ENCODE peak calls at places on chromosomes 2 and 18, in seven cellular contexts. One of them, this sample, is unnamed. For H3K27me3, the result is how much of the 10 kb centered on the place peaks cover.

GRCh38 chr2:169050476-169051240 is 18.7 kb upstream of the DHRS9 start:
- DNase-seq in H9: no peak
- DNase-seq in mesendoderm: peak
- DNase-seq in H1: no peak
- DNase-seq in trophoblast cell: no peak
- DNase-seq in IMR-90: no peak
- DNase-seq in mesenchymal stem cell: no peak
- DNase-seq in this sample: no peak

GRCh38 chr2:73291093-73291460 is 2.3 kb downstream of the EGR4 start:
- DNase-seq in H9: peak
- DNase-seq in mesendoderm: peak
- DNase-seq in H1: peak
- DNase-seq in trophoblast cell: no peak
- DNase-seq in IMR-90: peak
- DNase-seq in mesenchymal stem cell: peak
- DNase-seq in this sample: peak

GRCh38 chr2:99622578-99622977 is 132.8 kb upstream of the REV1 start:
- DNase-seq in H9: no peak
- DNase-seq in mesendoderm: no peak
- DNase-seq in H1: no peak
- DNase-seq in trophoblast cell: no peak
- DNase-seq in IMR-90: no peak
- DNase-seq in mesenchymal stem cell: no peak
- DNase-seq in this sample: no peak

GRCh38 chr2:1686784-1687105 is 57.6 kb downstream of the PXDN start:
- DNase-seq in H9: no peak
- DNase-seq in mesendoderm: no peak
- DNase-seq in H1: no peak
- DNase-seq in trophoblast cell: peak
- DNase-seq in IMR-90: peak
- DNase-seq in mesenchymal stem cell: peak
- DNase-seq in this sample: no peak

GRCh38 chr2:157184161-157184910 is 73.2 kb upstream of the GALNT5 start:
- DNase-seq in H9: no peak
- DNase-seq in mesendoderm: no peak
- DNase-seq in H1: no peak
- DNase-seq in trophoblast cell: no peak
- DNase-seq in IMR-90: peak
- DNase-seq in mesenchymal stem cell: no peak
- DNase-seq in this sample: no peak

GRCh38 chr2:204339212-204339715 is 206.0 kb upstream of the PARD3B start:
- DNase-seq in H9: no peak
- DNase-seq in mesendoderm: no peak
- DNase-seq in H1: no peak
- DNase-seq in trophoblast cell: no peak
- DNase-seq in IMR-90: no peak
- DNase-seq in mesenchymal stem cell: no peak
- DNase-seq in this sample: no peak

GRCh38 chr2:43106767-43107527 is 119.5 kb downstream of the ZFP36L2 start:
- DNase-seq in H9: no peak
- DNase-seq in mesendoderm: no peak
- DNase-seq in H1: no peak
- DNase-seq in trophoblast cell: no peak
- DNase-seq in IMR-90: no peak
- DNase-seq in mesenchymal stem cell: no peak
- DNase-seq in this sample: peak

GRCh38 chr2:1186405-1186804 is 226.9 kb upstream of the TPO start:
- DNase-seq in H9: no peak
- DNase-seq in mesendoderm: no peak
- DNase-seq in H1: no peak
- DNase-seq in trophoblast cell: no peak
- DNase-seq in IMR-90: no peak
- DNase-seq in mesenchymal stem cell: no peak
- DNase-seq in this sample: no peak

GRCh38 chr2:101921319-101921960 is 70.3 kb upstream of the IL1R2 start:
- DNase-seq in H9: no peak
- DNase-seq in mesendoderm: no peak
- DNase-seq in H1: no peak
- DNase-seq in trophoblast cell: no peak
- DNase-seq in IMR-90: no peak
- DNase-seq in mesenchymal stem cell: no peak
- DNase-seq in this sample: no peak

GRCh38 chr2:1248187-1248586 is 165.1 kb upstream of the TPO start:
- DNase-seq in H9: no peak
- DNase-seq in mesendoderm: no peak
- DNase-seq in H1: no peak
- DNase-seq in trophoblast cell: no peak
- DNase-seq in IMR-90: no peak
- DNase-seq in mesenchymal stem cell: no peak
- DNase-seq in this sample: no peak

GRCh38 chr2:220994841-220995240 is 577.3 kb downstream of the EPHA4 start:
- DNase-seq in H9: no peak
- DNase-seq in mesendoderm: no peak
- DNase-seq in H1: no peak
- DNase-seq in trophoblast cell: no peak
- DNase-seq in IMR-90: no peak
- DNase-seq in mesenchymal stem cell: no peak
- DNase-seq in this sample: no peak

GRCh38 chr2:58186501-58186900 is 54.6 kb downstream of the FANCL start:
- DNase-seq in H9: no peak
- DNase-seq in mesendoderm: peak
- DNase-seq in H1: no peak
- DNase-seq in trophoblast cell: peak
- DNase-seq in IMR-90: no peak
- DNase-seq in mesenchymal stem cell: no peak
- DNase-seq in this sample: no peak

GRCh38 chr2:236984046-236984445 is 101.6 kb upstream of the COPS8 start:
- DNase-seq in H9: no peak
- DNase-seq in mesendoderm: no peak
- DNase-seq in H1: no peak
- DNase-seq in trophoblast cell: no peak
- DNase-seq in IMR-90: no peak
- DNase-seq in mesenchymal stem cell: no peak
- DNase-seq in this sample: no peak

GRCh38 chr2:120481446-120482194 is 135.7 kb downstream of the INHBB start:
- DNase-seq in H9: no peak
- DNase-seq in mesendoderm: no peak
- DNase-seq in H1: no peak
- DNase-seq in trophoblast cell: no peak
- DNase-seq in IMR-90: no peak
- DNase-seq in mesenchymal stem cell: no peak
- DNase-seq in this sample: no peak

GRCh38 chr2:212042562-212042961 is 496.0 kb downstream of the ERBB4 start:
- DNase-seq in H9: no peak
- DNase-seq in mesendoderm: no peak
- DNase-seq in H1: no peak
- DNase-seq in trophoblast cell: no peak
- DNase-seq in IMR-90: no peak
- DNase-seq in mesenchymal stem cell: no peak
- DNase-seq in this sample: no peak

GRCh38 chr2:18656048-18656447 is 66.7 kb upstream of the NT5C1B start:
- DNase-seq in H9: no peak
- DNase-seq in mesendoderm: no peak
- DNase-seq in H1: no peak
- DNase-seq in trophoblast cell: no peak
- DNase-seq in IMR-90: no peak
- DNase-seq in mesenchymal stem cell: no peak
- DNase-seq in this sample: no peak

GRCh38 chr2:223725494-223725893 is 111.9 kb downstream of the AP1S3 start:
- DNase-seq in H9: peak
- DNase-seq in mesendoderm: peak
- DNase-seq in H1: peak
- DNase-seq in trophoblast cell: peak
- DNase-seq in IMR-90: peak
- DNase-seq in mesenchymal stem cell: peak
- DNase-seq in this sample: peak

GRCh38 chr18:24397131-24397693 is 412 bp downstream of the OSBPL1A start:
- DNase-seq in H9: no peak
- DNase-seq in mesendoderm: peak
- DNase-seq in H1: no peak
- DNase-seq in trophoblast cell: peak
- DNase-seq in IMR-90: peak
- DNase-seq in mesenchymal stem cell: peak
- DNase-seq in this sample: no peak

GRCh38 chr2:234569776-234570430 is 73.0 kb upstream of the ARL4C start:
- DNase-seq in H9: no peak
- DNase-seq in mesendoderm: no peak
- DNase-seq in H1: no peak
- DNase-seq in trophoblast cell: peak
- DNase-seq in IMR-90: no peak
- DNase-seq in mesenchymal stem cell: no peak
- DNase-seq in this sample: no peak

GRCh38 chr2:59933948-59934347 is 619.5 kb downstream of the BCL11A start:
- DNase-seq in H9: no peak
- DNase-seq in mesendoderm: no peak
- DNase-seq in H1: no peak
- DNase-seq in trophoblast cell: no peak
- DNase-seq in IMR-90: no peak
- DNase-seq in mesenchymal stem cell: no peak
- DNase-seq in this sample: no peak

DNA sequence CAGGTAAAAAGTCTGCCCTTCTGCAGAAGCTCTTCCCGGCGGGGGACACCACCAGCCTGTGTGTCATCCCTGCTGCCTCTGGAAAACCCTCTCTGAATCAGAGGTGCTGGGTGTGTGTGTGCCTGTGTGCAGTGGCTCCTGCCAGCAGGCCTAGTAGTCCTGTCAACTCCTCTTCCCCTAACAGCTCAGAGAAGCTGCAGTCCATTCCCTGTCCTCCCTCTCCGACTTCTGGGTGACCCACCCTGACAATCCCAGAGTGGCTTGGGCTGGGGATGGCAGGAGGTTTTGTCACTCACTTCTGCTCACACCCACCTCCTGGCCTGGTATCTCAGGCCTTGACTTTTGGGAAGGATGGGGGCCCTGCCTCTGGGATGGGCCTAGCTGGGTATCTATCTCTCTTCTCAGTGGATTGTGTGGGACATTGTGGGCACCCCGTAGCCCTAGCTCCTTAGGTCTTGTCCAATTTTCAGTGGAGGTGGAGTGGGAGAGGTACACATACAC is 2.3 kb downstream of the WNT10A start:
- DNase-seq in H9: no peak
- DNase-seq in mesendoderm: no peak
- DNase-seq in H1: no peak
- DNase-seq in trophoblast cell: no peak
- DNase-seq in IMR-90: no peak
- DNase-seq in mesenchymal stem cell: no peak
- DNase-seq in this sample: no peak
- H3K27me3 ChIP-seq in H9: half or more
- H3K27me3 ChIP-seq in mesendoderm: half or more
- H3K27me3 ChIP-seq in H1: half or more
- H3K27me3 ChIP-seq in trophoblast cell: half or more
- H3K27me3 ChIP-seq in IMR-90: half or more
- H3K27me3 ChIP-seq in mesenchymal stem cell: half or more
- H3K27me3 ChIP-seq in this sample: under half

DNA sequence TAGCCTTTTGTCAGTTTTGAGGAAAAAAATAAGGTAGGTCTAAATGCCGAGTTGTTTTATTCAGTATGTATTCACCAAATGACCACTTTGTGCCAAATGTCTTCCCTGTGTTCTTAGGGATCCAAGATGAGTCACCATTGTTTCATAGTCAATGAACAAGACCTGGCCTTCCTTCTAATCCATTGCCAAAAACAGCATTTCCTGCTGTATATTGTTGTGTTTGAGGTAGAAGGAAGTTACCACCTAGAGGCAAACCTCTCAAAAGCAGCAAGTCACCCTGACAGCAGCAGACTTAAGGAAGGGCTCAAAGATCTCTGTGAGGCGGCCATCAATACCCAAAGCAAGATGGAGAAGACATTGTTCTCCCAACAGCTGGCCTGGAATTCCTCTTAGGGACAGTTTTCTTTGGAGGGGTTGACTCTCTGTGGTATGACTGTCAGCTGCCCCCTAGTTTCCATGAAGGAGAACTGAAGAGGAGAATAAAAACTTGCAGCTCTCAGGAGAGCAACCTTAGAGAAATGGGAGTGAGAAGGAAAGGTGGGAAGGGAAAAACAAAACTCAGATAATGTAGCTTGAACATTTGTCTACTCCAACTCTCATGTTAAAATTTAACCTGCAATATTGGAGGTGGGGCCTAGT is 328.3 kb downstream of the LRATD1 start:
- DNase-seq in H9: no peak
- DNase-seq in mesendoderm: peak
- DNase-seq in H1: no peak
- DNase-seq in trophoblast cell: no peak
- DNase-seq in IMR-90: no peak
- DNase-seq in mesenchymal stem cell: no peak
- DNase-seq in this sample: no peak
- H4K8ac ChIP-seq in H9: no peak
- H4K8ac ChIP-seq in mesendoderm: no peak
- H4K8ac ChIP-seq in H1: no peak
- H4K8ac ChIP-seq in trophoblast cell: no peak
- H4K8ac ChIP-seq in IMR-90: no peak
- H4K8ac ChIP-seq in mesenchymal stem cell: no peak
- H4K8ac ChIP-seq in this sample: no peak

GRCh38 chr2:70868970-70869369 is 33.4 kb upstream of the CD207 start:
- DNase-seq in H9: no peak
- DNase-seq in mesendoderm: no peak
- DNase-seq in H1: no peak
- DNase-seq in trophoblast cell: no peak
- DNase-seq in IMR-90: no peak
- DNase-seq in mesenchymal stem cell: no peak
- DNase-seq in this sample: no peak

GRCh38 chr2:70870790-70871189 is 35.2 kb upstream of the CD207 start:
- DNase-seq in H9: no peak
- DNase-seq in mesendoderm: no peak
- DNase-seq in H1: no peak
- DNase-seq in trophoblast cell: no peak
- DNase-seq in IMR-90: no peak
- DNase-seq in mesenchymal stem cell: no peak
- DNase-seq in this sample: no peak

GRCh38 chr2:70871398-70872211 is 36.0 kb upstream of the CD207 start:
- DNase-seq in H9: peak
- DNase-seq in mesendoderm: peak
- DNase-seq in H1: no peak
- DNase-seq in trophoblast cell: peak
- DNase-seq in IMR-90: peak
- DNase-seq in mesenchymal stem cell: peak
- DNase-seq in this sample: peak

DNA sequence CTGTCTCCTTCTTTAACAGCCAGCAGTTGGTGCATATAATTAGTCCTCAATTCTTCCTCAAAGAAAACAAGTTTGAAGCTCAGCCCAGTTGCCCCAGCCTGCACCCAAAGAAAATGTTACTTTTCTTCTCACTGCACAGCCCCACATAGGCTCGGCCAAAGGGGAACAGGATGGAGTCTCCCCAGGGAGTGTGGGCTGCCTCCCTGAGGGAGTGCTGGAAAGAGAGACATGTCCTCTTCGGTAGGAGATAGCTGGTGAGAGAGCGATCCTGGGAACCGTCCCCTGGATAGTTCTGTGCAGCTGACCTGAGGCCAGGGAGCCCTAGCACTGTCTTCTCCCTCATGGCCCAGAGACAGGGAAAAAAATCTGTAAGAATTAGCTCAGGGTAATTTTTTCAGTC is 37.9 kb upstream of the CD207 start:
- DNase-seq in H9: no peak
- DNase-seq in mesendoderm: no peak
- DNase-seq in H1: no peak
- DNase-seq in trophoblast cell: no peak
- DNase-seq in IMR-90: no peak
- DNase-seq in mesenchymal stem cell: no peak
- DNase-seq in this sample: no peak
- H3K27me3 ChIP-seq in H9: under half
- H3K27me3 ChIP-seq in mesendoderm: under half
- H3K27me3 ChIP-seq in H1: under half
- H3K27me3 ChIP-seq in trophoblast cell: under half
- H3K27me3 ChIP-seq in IMR-90: under half
- H3K27me3 ChIP-seq in mesenchymal stem cell: half or more
- H3K27me3 ChIP-seq in this sample: under half

GRCh38 chr2:126732682-126733245 is 76.8 kb downstream of the GYPC start:
- DNase-seq in H9: no peak
- DNase-seq in mesendoderm: no peak
- DNase-seq in H1: no peak
- DNase-seq in trophoblast cell: no peak
- DNase-seq in IMR-90: no peak
- DNase-seq in mesenchymal stem cell: no peak
- DNase-seq in this sample: no peak
- H4K8ac ChIP-seq in H9: no peak
- H4K8ac ChIP-seq in mesendoderm: no peak
- H4K8ac ChIP-seq in H1: no peak
- H4K8ac ChIP-seq in trophoblast cell: no peak
- H4K8ac ChIP-seq in IMR-90: no peak
- H4K8ac ChIP-seq in mesenchymal stem cell: no peak
- H4K8ac ChIP-seq in this sample: no peak